ENCODE peak calls at places on chromosomes 3 and 15, in five cellular contexts. One of them, this sample, is unnamed.

GRCh38 chr3:24853685-24854341 is 359.2 kb upstream of the THRB start:
- DNase-seq in left lobe of liver: no peak
- DNase-seq in iPS-NIHi11: no peak
- DNase-seq in activated T-helper 1 cell treated with Interleukin-2 at 50 U/mL for 16 hours: no peak
- DNase-seq in upper lobe of right lung: no peak
- DNase-seq in this sample: no peak

GRCh38 chr15:35583863-35584528 is 38.0 kb upstream of the DPH6 start:
- DNase-seq in left lobe of liver: no peak
- DNase-seq in activated T-helper 1 cell treated with Interleukin-2 at 50 U/mL for 16 hours: no peak
- DNase-seq in upper lobe of right lung: no peak
- DNase-seq in iPS-NIHi11: no peak
- DNase-seq in this sample: no peak

GRCh38 chr3:41065340-41065739 is 134.0 kb upstream of the CTNNB1 start:
- DNase-seq in left lobe of liver: no peak
- DNase-seq in activated T-helper 1 cell treated with Interleukin-2 at 50 U/mL for 16 hours: no peak
- DNase-seq in iPS-NIHi11: no peak
- DNase-seq in upper lobe of right lung: no peak
- DNase-seq in this sample: no peak

GRCh38 chr3:126485131-126485530 is 9.4 kb upstream of the ZXDC start:
- DNase-seq in activated T-helper 1 cell treated with Interleukin-2 at 50 U/mL for 16 hours: no peak
- DNase-seq in upper lobe of right lung: no peak
- DNase-seq in left lobe of liver: no peak
- DNase-seq in iPS-NIHi11: peak; percentile 66
- DNase-seq in this sample: no peak

GRCh38 chr3:127131625-127132170 is 61.2 kb upstream of the PRR23E start:
- DNase-seq in activated T-helper 1 cell treated with Interleukin-2 at 50 U/mL for 16 hours: no peak
- DNase-seq in left lobe of liver: no peak
- DNase-seq in upper lobe of right lung: no peak
- DNase-seq in iPS-NIHi11: no peak
- DNase-seq in this sample: no peak

GRCh38 chr3:122974764-122975162 is 52.8 kb downstream of the SEMA5B start:
- DNase-seq in upper lobe of right lung: no peak
- DNase-seq in left lobe of liver: no peak
- DNase-seq in activated T-helper 1 cell treated with Interleukin-2 at 50 U/mL for 16 hours: no peak
- DNase-seq in iPS-NIHi11: no peak
- DNase-seq in this sample: no peak

GRCh38 chr15:26981492-26981891 is 10.5 kb downstream of the GABRG3 start:
- DNase-seq in activated T-helper 1 cell treated with Interleukin-2 at 50 U/mL for 16 hours: no peak
- DNase-seq in left lobe of liver: no peak
- DNase-seq in upper lobe of right lung: no peak
- DNase-seq in iPS-NIHi11: no peak
- DNase-seq in this sample: no peak

GRCh38 chr15:70127288-70127746 is 29.6 kb upstream of the TLE3 start:
- DNase-seq in activated T-helper 1 cell treated with Interleukin-2 at 50 U/mL for 16 hours: no peak
- DNase-seq in left lobe of liver: no peak
- DNase-seq in upper lobe of right lung: no peak
- DNase-seq in iPS-NIHi11: no peak
- DNase-seq in this sample: no peak

GRCh38 chr15:73906346-73907017 is 19.8 kb upstream of the LOXL1 start:
- DNase-seq in left lobe of liver: no peak
- DNase-seq in iPS-NIHi11: no peak
- DNase-seq in upper lobe of right lung: no peak
- DNase-seq in activated T-helper 1 cell treated with Interleukin-2 at 50 U/mL for 16 hours: no peak
- DNase-seq in this sample: no peak

GRCh38 chr15:101397521-101398003 is 91.9 kb downstream of the PCSK6 start:
- DNase-seq in iPS-NIHi11: no peak
- DNase-seq in left lobe of liver: peak; percentile 37
- DNase-seq in upper lobe of right lung: peak; percentile 56
- DNase-seq in activated T-helper 1 cell treated with Interleukin-2 at 50 U/mL for 16 hours: no peak
- DNase-seq in this sample: no peak

GRCh38 chr3:177478170-177478859 is 281.0 kb upstream of the TBL1XR1 start:
- DNase-seq in upper lobe of right lung: no peak
- DNase-seq in left lobe of liver: peak; percentile 56
- DNase-seq in iPS-NIHi11: peak; percentile 48
- DNase-seq in activated T-helper 1 cell treated with Interleukin-2 at 50 U/mL for 16 hours: no peak
- DNase-seq in this sample: no peak

GRCh38 chr15:39784125-39784524 is 1.5 kb upstream of the FSIP1 start:
- DNase-seq in iPS-NIHi11: no peak
- DNase-seq in left lobe of liver: no peak
- DNase-seq in upper lobe of right lung: no peak
- DNase-seq in activated T-helper 1 cell treated with Interleukin-2 at 50 U/mL for 16 hours: no peak
- DNase-seq in this sample: no peak

GRCh38 chr3:195803309-195803908 is 8.3 kb downstream of the MUC4 start:
- DNase-seq in iPS-NIHi11: no peak
- DNase-seq in left lobe of liver: no peak
- DNase-seq in upper lobe of right lung: no peak
- DNase-seq in activated T-helper 1 cell treated with Interleukin-2 at 50 U/mL for 16 hours: no peak
- DNase-seq in this sample: no peak

GRCh38 chr15:74752486-74753395 is 4.1 kb downstream of the CYP1A2 start:
- DNase-seq in left lobe of liver: no peak
- DNase-seq in upper lobe of right lung: no peak
- DNase-seq in activated T-helper 1 cell treated with Interleukin-2 at 50 U/mL for 16 hours: no peak
- DNase-seq in iPS-NIHi11: no peak
- DNase-seq in this sample: no peak

GRCh38 chr3:64908292-64908691 is 220.5 kb upstream of the ADAMTS9 start:
- DNase-seq in left lobe of liver: no peak
- DNase-seq in activated T-helper 1 cell treated with Interleukin-2 at 50 U/mL for 16 hours: no peak
- DNase-seq in upper lobe of right lung: no peak
- DNase-seq in iPS-NIHi11: no peak
- DNase-seq in this sample: no peak

GRCh38 chr15:51227967-51228783 is 110.2 kb downstream of the CYP19A1 start:
- DNase-seq in iPS-NIHi11: peak; percentile 41
- DNase-seq in left lobe of liver: no peak
- DNase-seq in upper lobe of right lung: no peak
- DNase-seq in activated T-helper 1 cell treated with Interleukin-2 at 50 U/mL for 16 hours: no peak
- DNase-seq in this sample: no peak

GRCh38 chr3:169657351-169658124 is 6.0 kb downstream of the MECOM start:
- DNase-seq in activated T-helper 1 cell treated with Interleukin-2 at 50 U/mL for 16 hours: no peak
- DNase-seq in upper lobe of right lung: no peak
- DNase-seq in left lobe of liver: no peak
- DNase-seq in iPS-NIHi11: no peak
- DNase-seq in this sample: no peak

GRCh38 chr15:78907577-78907976 is 34.9 kb downstream of the MORF4L1 start:
- DNase-seq in upper lobe of right lung: no peak
- DNase-seq in activated T-helper 1 cell treated with Interleukin-2 at 50 U/mL for 16 hours: no peak
- DNase-seq in left lobe of liver: no peak
- DNase-seq in iPS-NIHi11: peak; percentile 75
- DNase-seq in this sample: no peak

GRCh38 chr3:155568295-155568694 is 176.6 kb downstream of the PLCH1 start:
- DNase-seq in activated T-helper 1 cell treated with Interleukin-2 at 50 U/mL for 16 hours: no peak
- DNase-seq in upper lobe of right lung: no peak
- DNase-seq in iPS-NIHi11: no peak
- DNase-seq in left lobe of liver: no peak
- DNase-seq in this sample: no peak

GRCh38 chr3:183073839-183074615 is 25.3 kb downstream of the MCCC1 start:
- DNase-seq in upper lobe of right lung: no peak
- DNase-seq in activated T-helper 1 cell treated with Interleukin-2 at 50 U/mL for 16 hours: no peak
- DNase-seq in iPS-NIHi11: no peak
- DNase-seq in left lobe of liver: no peak
- DNase-seq in this sample: no peak

GRCh38 chr3:25817638-25818037 is 27.7 kb downstream of the OXSM start:
- DNase-seq in activated T-helper 1 cell treated with Interleukin-2 at 50 U/mL for 16 hours: no peak
- DNase-seq in upper lobe of right lung: no peak
- DNase-seq in iPS-NIHi11: no peak
- DNase-seq in left lobe of liver: no peak
- DNase-seq in this sample: no peak

GRCh38 chr3:122351612-122352011 is 26.6 kb downstream of the CSTA start:
- DNase-seq in activated T-helper 1 cell treated with Interleukin-2 at 50 U/mL for 16 hours: no peak
- DNase-seq in iPS-NIHi11: no peak
- DNase-seq in left lobe of liver: no peak
- DNase-seq in upper lobe of right lung: no peak
- DNase-seq in this sample: no peak

GRCh38 chr15:87209891-87210649 is 1046.5 kb downstream of the NTRK3 start:
- DNase-seq in left lobe of liver: no peak
- DNase-seq in activated T-helper 1 cell treated with Interleukin-2 at 50 U/mL for 16 hours: no peak
- DNase-seq in upper lobe of right lung: no peak
- DNase-seq in iPS-NIHi11: no peak
- DNase-seq in this sample: no peak

GRCh38 chr3:53192608-53193007 is 31.6 kb downstream of the PRKCD start:
- DNase-seq in iPS-NIHi11: no peak
- DNase-seq in left lobe of liver: no peak
- DNase-seq in activated T-helper 1 cell treated with Interleukin-2 at 50 U/mL for 16 hours: no peak
- DNase-seq in upper lobe of right lung: peak; percentile 48
- DNase-seq in this sample: no peak

GRCh38 chr3:88034876-88035275 is 23.9 kb downstream of the CGGBP1 start:
- DNase-seq in upper lobe of right lung: no peak
- DNase-seq in left lobe of liver: no peak
- DNase-seq in iPS-NIHi11: no peak
- DNase-seq in activated T-helper 1 cell treated with Interleukin-2 at 50 U/mL for 16 hours: no peak
- DNase-seq in this sample: no peak

GRCh38 chr15:72220678-72221077 is 10.3 kb downstream of the PKM start:
- DNase-seq in activated T-helper 1 cell treated with Interleukin-2 at 50 U/mL for 16 hours: no peak
- DNase-seq in iPS-NIHi11: no peak
- DNase-seq in upper lobe of right lung: no peak
- DNase-seq in left lobe of liver: no peak
- DNase-seq in this sample: no peak

GRCh38 chr3:169026543-169027181 is 636.9 kb downstream of the MECOM start:
- DNase-seq in upper lobe of right lung: no peak
- DNase-seq in iPS-NIHi11: no peak
- DNase-seq in activated T-helper 1 cell treated with Interleukin-2 at 50 U/mL for 16 hours: no peak
- DNase-seq in left lobe of liver: no peak
- DNase-seq in this sample: no peak

GRCh38 chr15:75775296-75776074 is 62.8 kb upstream of the CSPG4 start:
- DNase-seq in upper lobe of right lung: no peak
- DNase-seq in left lobe of liver: peak; percentile 41
- DNase-seq in iPS-NIHi11: peak; percentile 85
- DNase-seq in activated T-helper 1 cell treated with Interleukin-2 at 50 U/mL for 16 hours: no peak
- DNase-seq in this sample: no peak

GRCh38 chr3:119967353-119968006 is 126.8 kb downstream of the GSK3B start:
- DNase-seq in left lobe of liver: no peak
- DNase-seq in upper lobe of right lung: no peak
- DNase-seq in iPS-NIHi11: no peak
- DNase-seq in activated T-helper 1 cell treated with Interleukin-2 at 50 U/mL for 16 hours: no peak
- DNase-seq in this sample: no peak

GRCh38 chr3:170572665-170573253 is 13.1 kb downstream of the SLC7A14 start:
- DNase-seq in left lobe of liver: no peak
- DNase-seq in iPS-NIHi11: no peak
- DNase-seq in upper lobe of right lung: no peak
- DNase-seq in activated T-helper 1 cell treated with Interleukin-2 at 50 U/mL for 16 hours: no peak
- DNase-seq in this sample: no peak

GRCh38 chr3:18556001-18556408 is 130.9 kb upstream of the SATB1 start:
- DNase-seq in left lobe of liver: no peak
- DNase-seq in upper lobe of right lung: no peak
- DNase-seq in activated T-helper 1 cell treated with Interleukin-2 at 50 U/mL for 16 hours: no peak
- DNase-seq in iPS-NIHi11: no peak
- DNase-seq in this sample: no peak

GRCh38 chr3:66991478-66991877 is 6.6 kb upstream of the KBTBD8 start:
- DNase-seq in upper lobe of right lung: no peak
- DNase-seq in iPS-NIHi11: no peak
- DNase-seq in left lobe of liver: no peak
- DNase-seq in activated T-helper 1 cell treated with Interleukin-2 at 50 U/mL for 16 hours: no peak
- DNase-seq in this sample: no peak

GRCh38 chr3:49120438-49121135 is at the start of gene USP19:
- DNase-seq in left lobe of liver: peak; percentile 97
- DNase-seq in iPS-NIHi11: peak; percentile 100
- DNase-seq in activated T-helper 1 cell treated with Interleukin-2 at 50 U/mL for 16 hours: peak; percentile 93
- DNase-seq in upper lobe of right lung: peak; percentile 98
- DNase-seq in this sample: peak; percentile 91

GRCh38 chr3:66618066-66618465 is 117.2 kb upstream of the LRIG1 start:
- DNase-seq in iPS-NIHi11: no peak
- DNase-seq in activated T-helper 1 cell treated with Interleukin-2 at 50 U/mL for 16 hours: no peak
- DNase-seq in left lobe of liver: no peak
- DNase-seq in upper lobe of right lung: no peak
- DNase-seq in this sample: no peak

GRCh38 chr3:129609591-129610169 is 3.2 kb upstream of the PLXND1 start:
- DNase-seq in iPS-NIHi11: no peak
- DNase-seq in upper lobe of right lung: no peak
- DNase-seq in left lobe of liver: no peak
- DNase-seq in activated T-helper 1 cell treated with Interleukin-2 at 50 U/mL for 16 hours: no peak
- DNase-seq in this sample: no peak

GRCh38 chr3:105793040-105793439 is 75.8 kb downstream of the CBLB start:
- DNase-seq in iPS-NIHi11: peak; percentile 8
- DNase-seq in upper lobe of right lung: no peak
- DNase-seq in left lobe of liver: no peak
- DNase-seq in activated T-helper 1 cell treated with Interleukin-2 at 50 U/mL for 16 hours: no peak
- DNase-seq in this sample: no peak

GRCh38 chr3:46629571-46630517 is 17.5 kb downstream of the FAM240A start:
- DNase-seq in left lobe of liver: peak; percentile 69
- DNase-seq in activated T-helper 1 cell treated with Interleukin-2 at 50 U/mL for 16 hours: peak; percentile 65
- DNase-seq in upper lobe of right lung: peak; percentile 90
- DNase-seq in iPS-NIHi11: peak; percentile 93
- DNase-seq in this sample: peak; percentile 71

GRCh38 chr15:66883322-66883911 is 181.4 kb downstream of the SMAD6 start:
- DNase-seq in iPS-NIHi11: peak; percentile 85
- DNase-seq in left lobe of liver: peak; percentile 56
- DNase-seq in activated T-helper 1 cell treated with Interleukin-2 at 50 U/mL for 16 hours: no peak
- DNase-seq in upper lobe of right lung: peak; percentile 81
- DNase-seq in this sample: no peak

GRCh38 chr3:175338775-175339535 is 479.8 kb downstream of the NAALADL2 start:
- DNase-seq in activated T-helper 1 cell treated with Interleukin-2 at 50 U/mL for 16 hours: no peak
- DNase-seq in upper lobe of right lung: no peak
- DNase-seq in left lobe of liver: peak; percentile 51
- DNase-seq in iPS-NIHi11: no peak
- DNase-seq in this sample: no peak

GRCh38 chr3:170961616-170962400 is 53.4 kb upstream of the EIF5A2 start:
- DNase-seq in left lobe of liver: no peak
- DNase-seq in iPS-NIHi11: no peak
- DNase-seq in upper lobe of right lung: no peak
- DNase-seq in activated T-helper 1 cell treated with Interleukin-2 at 50 U/mL for 16 hours: no peak
- DNase-seq in this sample: no peak

This sample was measured in CD8-positive, alpha-beta memory T cell.